ENCODE peak calls at places on chromosomes 12 and 14, in eight cellular contexts. O is IMR-90, F is GM23248, A is mammary epithelial cell, M is MM.1S, Q is astrocyte, E is fibroblast of lung, Y is A549. S is an unnamed sample.

GRCh38 chr12:53500119-53500775 is 836 bp upstream of the TARBP2 start:
- DNase-seq in E (peak; percentile 56), A (peak; percentile 50), Q (peak; percentile 51), O (peak; percentile 65), F (peak; percentile 86), M (no peak), Y (no peak), S (no peak)

GRCh38 chr12:130098301-130099005 is 63.8 kb upstream of the FZD10 start:
- DNase-seq in O (no peak), M (no peak), F (no peak), Q (no peak), E (no peak), Y (no peak), A (no peak), S (no peak)

GRCh38 chr14:85332401-85332800 is 197.5 kb upstream of the FLRT2 start:
- DNase-seq in O (no peak), A (peak; percentile 37), E (no peak), Y (no peak), Q (no peak), F (no peak), M (no peak), S (no peak)

GRCh38 chr12:64894827-64895475 is 70.5 kb downstream of the TBC1D30 start:
- DNase-seq in M (no peak), O (peak; percentile 56), Y (no peak), Q (peak; percentile 6), F (peak; percentile 64), E (peak; percentile 8), A (no peak), S (peak; percentile 80)

GRCh38 chr14:44963775-44964380 is 1.9 kb downstream of the TOGARAM1 start:
- DNase-seq in Q (no peak), F (peak; percentile 43), Y (no peak), M (no peak), O (no peak), E (peak; percentile 18), A (peak; percentile 17), S (peak; percentile 33)

GRCh38 chr14:104665663-104666522 is 23.5 kb upstream of the INF2 start:
- DNase-seq in F (no peak), A (peak; percentile 30), E (no peak), O (no peak), M (no peak), Q (no peak), Y (peak; percentile 86), S (peak; percentile 37)

GRCh38 chr14:50928002-50928635 is 16.2 kb downstream of the PYGL start:
- DNase-seq in F (peak; percentile 97), M (no peak), Y (no peak), A (peak; percentile 80), Q (peak; percentile 98), E (peak; percentile 98), O (peak; percentile 85), S (no peak)

GRCh38 chr14:33282811-33283210 is 344.1 kb downstream of the NPAS3 start:
- DNase-seq in F (peak; percentile 80), Q (peak; percentile 66), O (no peak), E (peak; percentile 74), A (no peak), Y (no peak), M (no peak), S (no peak)

GRCh38 chr12:1220127-1221092 is 229.4 kb downstream of the ERC1 start:
- DNase-seq in F (no peak), O (no peak), M (no peak), A (no peak), Q (no peak), E (no peak), Y (no peak), S (peak; percentile 73)

GRCh38 chr12:537772-538171 is 78.0 kb downstream of the B4GALNT3 start:
- DNase-seq in F (no peak), Q (no peak), O (no peak), Y (no peak), A (peak; percentile 92), E (no peak), M (no peak), S (peak; percentile 75)

GRCh38 chr12:132492522-132492921 is 2.6 kb downstream of the FBRSL1 start:
- DNase-seq in M (no peak), O (no peak), Y (no peak), F (no peak), E (no peak), Q (no peak), A (no peak), S (no peak)
- H3K4me2 ChIP-seq in M (no peak overlapping the region), O (no peak overlapping the region), Y (peak overlapping the region; percentile 99), F (no peak overlapping the region), E (peak overlapping the region; percentile 95), Q (peak overlapping the region; percentile 97), A (no peak overlapping the region), S (peak overlapping the region; percentile 96)

GRCh38 chr14:103259801-103260628 is 74.0 kb upstream of the EIF5 start:
- DNase-seq in Y (no peak), Q (no peak), M (no peak), O (no peak), A (no peak), F (no peak), E (peak; percentile 2), S (peak; percentile 34)

GRCh38 chr14:103259184-103259583 is 74.9 kb upstream of the EIF5 start:
- DNase-seq in A (no peak), O (no peak), E (no peak), Y (no peak), Q (no peak), M (no peak), F (no peak), S (no peak)

GRCh38 chr14:103258211-103258610 is 75.8 kb upstream of the EIF5 start:
- DNase-seq in A (no peak), Y (no peak), M (no peak), O (no peak), E (no peak), F (no peak), Q (no peak), S (no peak)

GRCh38 chr14:103257211-103257962 is 76.7 kb upstream of the EIF5 start:
- DNase-seq in M (no peak), Q (peak; percentile 59), E (peak; percentile 63), Y (no peak), O (peak; percentile 29), F (peak; percentile 45), A (peak; percentile 82), S (peak; percentile 55)

GRCh38 chr14:103260629-103261124 is 73.4 kb upstream of the EIF5 start:
- DNase-seq in O (peak; percentile 63), E (peak; percentile 33), Q (peak; percentile 14), F (peak; percentile 75), M (no peak), A (peak; percentile 92), Y (peak; percentile 40), S (peak; percentile 63)
- H3K4me2 ChIP-seq in O (peak overlapping the region; percentile 92), E (peak overlapping the region; percentile 61), Q (peak overlapping the region; percentile 89), F (peak overlapping the region; percentile 85), M (no peak overlapping the region), A (peak overlapping the region; percentile 92), Y (peak overlapping the region; percentile 96), S (peak overlapping the region; percentile 95)

GRCh38 chr12:92136021-92136735 is 9.5 kb downstream of the BTG1 start:
- DNase-seq in O (no peak), A (no peak), M (peak; percentile 4), Y (no peak), F (no peak), Q (no peak), E (no peak), S (no peak)
- H3K4me2 ChIP-seq in O (peak overlapping the region; percentile 77), A (peak overlapping the region; percentile 64), M (no peak overlapping the region), Y (peak overlapping the region; percentile 90), F (peak overlapping the region; percentile 98), Q (peak overlapping the region; percentile 87), E (peak overlapping the region; percentile 1), S (peak overlapping the region; percentile 79)

GRCh38 chr12:128905003-128905544 is 51.8 kb downstream of the GLT1D1 start:
- DNase-seq in Y (no peak), Q (no peak), O (no peak), E (no peak), A (no peak), M (no peak), F (no peak), S (no peak)
- H3K4me2 ChIP-seq in Y (no peak overlapping the region), Q (no peak overlapping the region), O (no peak overlapping the region), E (no peak overlapping the region), A (no peak overlapping the region), M (no peak overlapping the region), F (no peak overlapping the region), S (no peak overlapping the region)

S was measured in PC-3.